ENCODE peak calls at places on chromosomes 13 and 19, in nine cellular contexts. R, M, N, H, S, Q, B, E and F are unnamed samples.

GRCh38 chr19:52343548-52343947 is 7.5 kb downstream of the ZNF610 start:
- DNase-seq in R (peak), M (peak), N (peak), H (peak), S (peak), Q (peak), B (peak), E (peak), F (peak)

GRCh38 chr19:4582980-4583842 is 23.7 kb upstream of the SEMA6B start:
- DNase-seq in R (no peak), M (no peak), N (no peak), H (no peak), S (no peak), Q (no peak), B (peak), E (no peak), F (no peak)

GRCh38 chr13:100895656-100896055 is 221.1 kb upstream of the TMTC4 start:
- DNase-seq in R (no peak), M (no peak), N (no peak), H (no peak), S (no peak), Q (no peak), B (no peak), E (no peak), F (no peak)

GRCh38 chr13:28173793-28174192 is 35.4 kb downstream of the PAN3 start:
- DNase-seq in R (no peak), M (no peak), N (no peak), H (no peak), S (no peak), Q (no peak), B (no peak), E (no peak), F (no peak)

GRCh38 chr13:51357928-51358595 is 18.6 kb downstream of the SERPINE3 start:
- DNase-seq in R (no peak), M (no peak), N (no peak), H (no peak), S (no peak), Q (no peak), B (no peak), E (no peak), F (no peak)

GRCh38 chr13:100275746-100276145 is 186.9 kb downstream of the PCCA start:
- DNase-seq in R (no peak), M (no peak), N (no peak), H (no peak), S (no peak), Q (no peak), B (no peak), E (no peak), F (no peak)

GRCh38 chr13:48318714-48319457 is 15.3 kb downstream of the RB1 start:
- DNase-seq in R (no peak), M (no peak), N (no peak), H (no peak), S (peak), Q (peak), B (no peak), E (no peak), F (no peak)

GRCh38 chr19:5042556-5042955 is 73.6 kb downstream of the KDM4B start:
- DNase-seq in R (no peak), M (no peak), N (no peak), H (no peak), S (no peak), Q (no peak), B (no peak), E (no peak), F (no peak)

GRCh38 chr19:40705362-40705651 is 11.4 kb downstream of the COQ8B start:
- DNase-seq in R (no peak), M (no peak), N (no peak), H (no peak), S (no peak), Q (peak), B (peak), E (no peak), F (no peak)

GRCh38 chr19:4910594-4911273 is 1.4 kb downstream of the UHRF1 start:
- DNase-seq in R (peak), M (no peak), N (peak), H (peak), S (peak), Q (no peak), B (no peak), E (no peak), F (no peak)

GRCh38 chr13:112954488-112955270 is 14.3 kb upstream of the MCF2L start:
- DNase-seq in R (no peak), M (no peak), N (no peak), H (peak), S (no peak), Q (no peak), B (no peak), E (no peak), F (no peak)

GRCh38 chr19:44024900-44025216 is 321 bp upstream of the ZNF222 start:
- DNase-seq in R (no peak), M (no peak), N (no peak), H (no peak), S (no peak), Q (no peak), B (no peak), E (no peak), F (no peak)

GRCh38 chr19:17061691-17062090 is 13.6 kb downstream of the HAUS8 start:
- DNase-seq in R (no peak), M (no peak), N (no peak), H (no peak), S (no peak), Q (no peak), B (no peak), E (no peak), F (no peak)

GRCh38 chr13:102846261-102847015 is 606 bp downstream of the ERCC5 start:
- DNase-seq in R (no peak), M (peak), N (peak), H (peak), S (peak), Q (peak), B (peak), E (peak), F (peak)

GRCh38 chr13:99657848-99658265 is 156.6 kb downstream of the TM9SF2 start:
- DNase-seq in R (peak), M (no peak), N (peak), H (peak), S (peak), Q (peak), B (peak), E (peak), F (no peak)

GRCh38 chr19:29724102-29724641 is 9.1 kb upstream of the C19orf12 start:
- DNase-seq in R (peak), M (peak), N (peak), H (no peak), S (peak), Q (no peak), B (no peak), E (no peak), F (no peak)

GRCh38 chr19:28636706-28637105 is 576.2 kb downstream of the UQCRFS1 start:
- DNase-seq in R (no peak), M (no peak), N (no peak), H (no peak), S (no peak), Q (no peak), B (no peak), E (no peak), F (no peak)

GRCh38 chr13:106318941-106319411 is 216.5 kb downstream of the EFNB2 start:
- DNase-seq in R (no peak), M (no peak), N (peak), H (no peak), S (no peak), Q (no peak), B (no peak), E (no peak), F (no peak)

GRCh38 chr19:48966541-48967345 is 1.6 kb downstream of the FTL start:
- DNase-seq in R (no peak), M (no peak), N (no peak), H (peak), S (no peak), Q (no peak), B (no peak), E (no peak), F (no peak)

GRCh38 chr19:16328824-16329482 is 4.3 kb downstream of the KLF2 start:
- DNase-seq in R (no peak), M (no peak), N (no peak), H (no peak), S (peak), Q (no peak), B (peak), E (peak), F (no peak)

GRCh38 chr19:30165228-30165813 is 206.9 kb upstream of the ZNF536 start:
- DNase-seq in R (no peak), M (no peak), N (no peak), H (no peak), S (no peak), Q (no peak), B (no peak), E (no peak), F (no peak)

GRCh38 chr19:5823579-5824281 is 15.8 kb downstream of the FUT6 start:
- DNase-seq in R (no peak), M (no peak), N (no peak), H (no peak), S (no peak), Q (peak), B (no peak), E (no peak), F (no peak)

GRCh38 chr19:16266586-16266942 is 58.1 kb upstream of the KLF2 start:
- DNase-seq in R (no peak), M (peak), N (no peak), H (no peak), S (peak), Q (no peak), B (no peak), E (peak), F (no peak)

GRCh38 chr13:98460519-98460918 is 116.4 kb downstream of the STK24 start:
- DNase-seq in R (no peak), M (no peak), N (no peak), H (no peak), S (no peak), Q (no peak), B (no peak), E (no peak), F (no peak)

GRCh38 chr13:37340911-37341670 is 235.6 kb upstream of the CSNK1A1L start:
- DNase-seq in R (no peak), M (no peak), N (no peak), H (no peak), S (no peak), Q (no peak), B (no peak), E (no peak), F (peak)

GRCh38 chr19:12783849-12784393 is 7.4 kb upstream of the JUNB start:
- DNase-seq in R (no peak), M (no peak), N (no peak), H (no peak), S (no peak), Q (peak), B (peak), E (no peak), F (no peak)

GRCh38 chr19:41025871-41026270 is 34.8 kb downstream of the CYP2B6 start:
- DNase-seq in R (no peak), M (no peak), N (no peak), H (no peak), S (no peak), Q (no peak), B (no peak), E (no peak), F (no peak)

GRCh38 chr19:13026478-13026999 is 31.3 kb downstream of the NFIX start:
- DNase-seq in R (no peak), M (no peak), N (peak), H (peak), S (no peak), Q (peak), B (no peak), E (no peak), F (peak)

GRCh38 chr19:55117063-55117635 is 288 bp downstream of the PPP1R12C start:
- DNase-seq in R (no peak), M (no peak), N (no peak), H (no peak), S (peak), Q (peak), B (no peak), E (no peak), F (no peak)

GRCh38 chr19:48553676-48554384 is 1.9 kb downstream of the SULT2B1 start:
- DNase-seq in R (no peak), M (no peak), N (peak), H (no peak), S (no peak), Q (peak), B (peak), E (no peak), F (no peak)

GRCh38 chr19:42275103-42275502 is 6.1 kb downstream of the CIC start:
- DNase-seq in R (no peak), M (no peak), N (no peak), H (no peak), S (no peak), Q (no peak), B (no peak), E (no peak), F (no peak)

GRCh38 chr13:107799001-107799400 is 416.3 kb downstream of the LIG4 start:
- DNase-seq in R (no peak), M (no peak), N (peak), H (peak), S (no peak), Q (no peak), B (no peak), E (no peak), F (no peak)

GRCh38 chr19:38559428-38560401 is 58.0 kb downstream of the MAP4K1 start:
- DNase-seq in R (no peak), M (no peak), N (peak), H (no peak), S (no peak), Q (no peak), B (no peak), E (no peak), F (no peak)

GRCh38 chr13:48579167-48579918 is 46.5 kb upstream of the RCBTB2 start:
- DNase-seq in R (peak), M (no peak), N (no peak), H (peak), S (no peak), Q (peak), B (no peak), E (no peak), F (no peak)